ENCODE peak calls at places on chromosomes 1 and 21, in six cellular contexts. X is uterus; B is CD8-positive, alpha-beta memory T cell; Q is brain microvascular endothelial cell; L is aorta; K is breast epithelium. O is an unnamed sample.

GRCh38 chr1:204813522-204813921 is 57.1 kb upstream of the NFASC start:
- DNase-seq in X (no peak), B (no peak), Q (no peak), L (no peak), K (no peak), O (no peak)

GRCh38 chr1:177586429-177586828 is 383.4 kb downstream of the SEC16B start:
- DNase-seq in X (no peak), B (no peak), Q (peak; percentile 75), L (no peak), K (no peak), O (peak; percentile 76)

GRCh38 chr1:117077267-117077666 is 17.1 kb downstream of the TTF2 start:
- DNase-seq in X (no peak), B (no peak), Q (peak; percentile 89), L (no peak), K (no peak), O (peak; percentile 79)

GRCh38 chr1:9628541-9629444 is 22.7 kb upstream of the PIK3CD start:
- DNase-seq in X (no peak), B (peak; percentile 74), Q (no peak), L (no peak), K (no peak), O (no peak)

GRCh38 chr1:81111818-81112217 is 688.9 kb upstream of the ADGRL2 start:
- DNase-seq in X (no peak), B (no peak), Q (peak; percentile 72), L (no peak), K (no peak), O (peak; percentile 68)

GRCh38 chr1:197374428-197374827 is 106.4 kb downstream of the CRB1 start:
- DNase-seq in X (no peak), B (no peak), Q (no peak), L (no peak), K (no peak), O (no peak)

GRCh38 chr1:178684111-178684510 is 40.9 kb upstream of the RALGPS2 start:
- DNase-seq in X (no peak), B (no peak), Q (peak; percentile 11), L (no peak), K (no peak), O (peak; percentile 38)

GRCh38 chr1:116356673-116357072 is 16.4 kb upstream of the ATP1A1 start:
- DNase-seq in X (no peak), B (no peak), Q (peak; percentile 48), L (no peak), K (no peak), O (peak; percentile 50)

GRCh38 chr1:67537647-67538018 is 107.4 kb upstream of the SERBP1 start:
- DNase-seq in X (no peak), B (no peak), Q (no peak), L (no peak), K (no peak), O (no peak)

GRCh38 chr1:233020441-233020840 is 70.0 kb downstream of the NTPCR start:
- DNase-seq in X (no peak), B (no peak), Q (no peak), L (no peak), K (no peak), O (peak; percentile 68)

GRCh38 chr1:237859014-237859413 is 31.7 kb downstream of the ZP4 start:
- DNase-seq in X (no peak), B (no peak), Q (no peak), L (no peak), K (no peak), O (no peak)

GRCh38 chr1:29806646-29807319 is 570.5 kb downstream of the PTPRU start:
- DNase-seq in X (no peak), B (no peak), Q (no peak), L (no peak), K (no peak), O (no peak)

GRCh38 chr1:203628185-203628996 is 1.8 kb downstream of the ATP2B4 start:
- DNase-seq in X (peak; percentile 73), B (no peak), Q (peak; percentile 43), L (peak; percentile 74), K (no peak), O (peak; percentile 60)

GRCh38 chr1:42679364-42679983 is 2.7 kb upstream of the YBX1 start:
- DNase-seq in X (no peak), B (no peak), Q (no peak), L (no peak), K (no peak), O (peak; percentile 27)

GRCh38 chr21:44437696-44438431 is 17.4 kb upstream of the LRRC3 start:
- DNase-seq in X (no peak), B (no peak), Q (no peak), L (peak; percentile 35), K (no peak), O (no peak)

GRCh38 chr1:40132383-40133121 is 28.6 kb upstream of the RLF start:
- DNase-seq in X (no peak), B (no peak), Q (no peak), L (no peak), K (no peak), O (peak; percentile 6)

GRCh38 chr1:38578444-38578951 is 281.1 kb downstream of the RRAGC start:
- DNase-seq in X (no peak), B (no peak), Q (no peak), L (no peak), K (no peak), O (peak; percentile 16)

DNA sequence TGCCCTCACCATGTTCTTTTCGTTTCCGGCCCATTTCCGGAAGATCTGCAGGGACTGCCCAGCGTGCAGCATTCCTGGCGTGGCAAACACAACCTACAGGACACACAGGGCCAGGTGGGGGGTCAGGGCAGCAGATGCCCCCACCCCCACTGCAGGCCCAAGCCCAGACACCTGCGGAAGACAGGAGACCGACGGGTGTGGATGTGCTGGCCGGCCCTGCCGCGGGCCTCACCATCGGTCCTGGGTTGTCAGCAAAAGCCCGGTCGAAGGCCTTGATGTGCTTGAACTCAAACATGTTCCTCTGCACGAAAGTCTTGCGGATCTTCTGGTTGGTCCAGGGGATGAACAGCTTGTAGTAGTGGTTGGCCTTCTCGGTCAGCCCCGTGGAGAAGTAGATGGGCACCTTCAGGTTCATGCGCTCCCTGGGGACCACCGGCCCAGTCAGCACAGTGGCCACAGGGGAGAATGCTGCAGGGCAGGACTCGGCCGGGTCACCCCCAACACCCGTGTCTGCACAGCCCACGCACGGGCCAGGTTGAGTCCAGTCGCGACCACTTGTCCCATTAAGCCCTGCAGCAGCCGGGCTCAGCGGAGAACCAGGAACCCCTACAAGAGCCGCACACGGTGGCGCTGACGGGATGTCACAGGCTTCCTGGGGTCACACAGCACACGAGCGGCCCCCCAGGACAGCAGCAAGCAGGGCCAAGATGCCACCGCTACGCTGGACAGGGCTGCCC is 5.3 kb downstream of the PUSL1 start:
- DNase-seq in X (no peak), B (no peak), Q (no peak), L (no peak), K (no peak), O (no peak)
- H3K36me3 ChIP-seq in X (no peaks in the 10 kb centered on the region), B (no peaks in the 10 kb centered on the region), Q (peaks cover 52% of the 10 kb centered on the region), L (no peaks in the 10 kb centered on the region), K (peaks cover 5% of the 10 kb centered on the region), O (peaks cover 46% of the 10 kb centered on the region)

DNA sequence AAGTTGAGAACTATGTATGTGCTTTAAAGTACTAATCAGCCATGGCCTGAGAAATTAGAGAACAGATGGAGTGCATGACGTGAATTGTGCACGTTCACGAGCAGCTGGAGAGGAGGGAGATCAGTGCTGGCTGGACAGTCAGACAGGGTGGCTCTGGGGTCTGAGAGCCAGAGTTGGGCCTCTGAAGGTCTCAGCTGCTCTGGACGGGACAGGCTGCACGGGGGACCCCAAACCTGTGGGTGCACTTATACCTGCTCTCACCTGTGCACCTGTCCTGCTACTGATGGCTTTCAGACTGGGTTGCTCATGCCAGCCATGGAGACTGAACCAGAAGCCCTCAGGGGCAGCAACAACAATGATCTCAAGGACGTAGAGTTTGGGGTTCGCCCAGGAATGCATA is 43.5 kb downstream of the UMODL1 start:
- DNase-seq in X (no peak), B (no peak), Q (no peak), L (peak; percentile 29), K (no peak), O (no peak)
- H3K36me3 ChIP-seq in X (no peaks in the 10 kb centered on the region), B (no peaks in the 10 kb centered on the region), Q (no peaks in the 10 kb centered on the region), L (no peaks in the 10 kb centered on the region), K (no peaks in the 10 kb centered on the region), O (no peaks in the 10 kb centered on the region)

GRCh38 chr1:184806296-184806721 is 51.7 kb upstream of the EDEM3 start:
- DNase-seq in X (no peak), B (no peak), Q (no peak), L (no peak), K (no peak), O (no peak)
- H3K36me3 ChIP-seq in X (no peaks in the 10 kb centered on the region), B (peaks cover 10% of the 10 kb centered on the region), Q (no peaks in the 10 kb centered on the region), L (peaks cover 8% of the 10 kb centered on the region), K (no peaks in the 10 kb centered on the region), O (no peaks in the 10 kb centered on the region)

GRCh38 chr21:42853621-42854020 is 25.7 kb downstream of the WDR4 start:
- DNase-seq in X (no peak), B (no peak), Q (no peak), L (no peak), K (no peak), O (no peak)

GRCh38 chr21:42852925-42853570 is 26.3 kb downstream of the WDR4 start:
- DNase-seq in X (no peak), B (no peak), Q (no peak), L (no peak), K (no peak), O (no peak)

GRCh38 chr21:42850463-42850862 is 28.9 kb downstream of the WDR4 start:
- DNase-seq in X (no peak), B (no peak), Q (no peak), L (no peak), K (no peak), O (no peak)

GRCh38 chr21:42850866-42851391 is 28.4 kb downstream of the WDR4 start:
- DNase-seq in X (no peak), B (no peak), Q (peak; percentile 5), L (no peak), K (no peak), O (no peak)

GRCh38 chr21:42851812-42852665 is 27.3 kb downstream of the WDR4 start:
- DNase-seq in X (no peak), B (no peak), Q (no peak), L (no peak), K (no peak), O (no peak)
- H3K36me3 ChIP-seq in X (no peaks in the 10 kb centered on the region), B (peaks cover 41% of the 10 kb centered on the region), Q (peaks cover 63% of the 10 kb centered on the region), L (no peaks in the 10 kb centered on the region), K (no peaks in the 10 kb centered on the region), O (peaks cover 50% of the 10 kb centered on the region)

GRCh38 chr21:32377991-32378390 is 14.8 kb downstream of the URB1 start:
- DNase-seq in X (no peak), B (no peak), Q (no peak), L (no peak), K (no peak), O (no peak)
- H3K36me3 ChIP-seq in X (no peaks in the 10 kb centered on the region), B (peaks cover 25% of the 10 kb centered on the region), Q (peaks cover 56% of the 10 kb centered on the region), L (peaks cover 3% of the 10 kb centered on the region), K (peaks cover 3% of the 10 kb centered on the region), O (peaks cover 11% of the 10 kb centered on the region)

GRCh38 chr1:219480011-219480410 is 132.9 kb downstream of the ZC3H11B start:
- DNase-seq in X (no peak), B (no peak), Q (peak; percentile 25), L (no peak), K (no peak), O (peak; percentile 58)
- H3K36me3 ChIP-seq in X (no peaks in the 10 kb centered on the region), B (no peaks in the 10 kb centered on the region), Q (no peaks in the 10 kb centered on the region), L (no peaks in the 10 kb centered on the region), K (no peaks in the 10 kb centered on the region), O (no peaks in the 10 kb centered on the region)